ENCODE peak calls at places on chromosome X, in seven cellular contexts. A is left cardiac atrium; Z is activated CD4-positive, CD25-positive, alpha-beta regulatory T cell treated with anti-CD3 and anti-CD28 coated beads, Interleukin-2, amount 50 U/mL, for 72 hours; G is left colon; J is ovary; T is heart right ventricle; F is EL. H is an unnamed sample.
A peak's percentile ranks its signal among the peaks of the same experiment; 100 is the strongest.

GRCh38 chrX:154486396-154487207 is at the start of gene UBL4A:
- DNase-seq in Z (peak; percentile 58), J (peak; percentile 80), A (peak; percentile 76), F (peak; percentile 64), G (peak; percentile 66), T (peak; percentile 47), H (peak; percentile 51)

GRCh38 chrX:119996069-119996468 is 52.5 kb upstream of the NKAP start:
- DNase-seq in F (no peak), J (no peak), G (no peak), Z (no peak), T (no peak), A (no peak), H (no peak)

GRCh38 chrX:123084797-123085196 is 99.3 kb upstream of the GRIA3 start:
- DNase-seq in A (no peak), Z (no peak), G (no peak), F (peak; percentile 68), T (no peak), J (no peak), H (no peak)

GRCh38 chrX:136779346-136779781 is 1.4 kb downstream of the ARHGEF6 start:
- DNase-seq in G (no peak), Z (no peak), T (no peak), A (no peak), J (no peak), F (no peak), H (no peak)

GRCh38 chrX:1763294-1763693 is 148.4 kb downstream of the ASMT start:
- DNase-seq in J (no peak), T (no peak), Z (no peak), A (no peak), G (no peak), F (no peak), H (peak; percentile 32)

GRCh38 chrX:119234931-119235555 is 1.0 kb upstream of the PGRMC1 start:
- DNase-seq in A (no peak), J (peak; percentile 17), G (no peak), F (no peak), T (peak; percentile 9), Z (no peak), H (no peak)

GRCh38 chrX:67426946-67427345 is 116.9 kb upstream of the AR start:
- DNase-seq in T (no peak), J (no peak), F (no peak), A (no peak), G (no peak), Z (no peak), H (no peak)

GRCh38 chrX:46407753-46408130 is 137.5 kb downstream of the ZNF674 start:
- DNase-seq in F (peak; percentile 19), J (peak; percentile 35), Z (no peak), A (no peak), G (no peak), T (no peak), H (no peak)

H was measured in A172.